ENCODE peak calls at places on chromosomes 6 and 20, in ten cellular contexts. G, O, C, S, Y, I, Z, K, H and F are unnamed samples. For H3K27me3, the result is how much of the 10 kb centered on the place peaks cover.

GRCh38 chr6:138105446-138105845 is 1.8 kb downstream of the PERP start:
- DNase-seq in G (no peak), O (no peak), C (peak), S (peak), Y (no peak), I (no peak), Z (peak), K (peak), H (no peak), F (peak)

GRCh38 chr6:33967966-33968724 is 164.3 kb upstream of the MLN start:
- DNase-seq in G (no peak), O (peak), C (no peak), S (peak), Y (no peak), I (no peak), Z (no peak), K (no peak), H (no peak), F (peak)

GRCh38 chr6:95176322-95176721 is 401.0 kb upstream of the MANEA start:
- DNase-seq in G (no peak), O (no peak), C (no peak), S (no peak), Y (no peak), I (no peak), Z (no peak), K (no peak), H (no peak), F (no peak)

GRCh38 chr20:10501377-10501776 is 66.3 kb downstream of the SLX4IP start:
- DNase-seq in G (no peak), O (no peak), C (no peak), S (no peak), Y (no peak), I (no peak), Z (peak), K (peak), H (no peak), F (no peak)

GRCh38 chr6:85628353-85628752 is 14.3 kb downstream of the SYNCRIP start:
- DNase-seq in G (no peak), O (no peak), C (no peak), S (no peak), Y (no peak), I (no peak), Z (no peak), K (no peak), H (no peak), F (no peak)

GRCh38 chr6:165049362-165049761 is 260.0 kb downstream of the C6orf118 start:
- DNase-seq in G (no peak), O (peak), C (no peak), S (peak), Y (no peak), I (no peak), Z (no peak), K (no peak), H (no peak), F (peak)

GRCh38 chr6:44353336-44353735 is 10.9 kb downstream of the SPATS1 start:
- DNase-seq in G (no peak), O (no peak), C (no peak), S (peak), Y (no peak), I (no peak), Z (no peak), K (peak), H (no peak), F (no peak)

GRCh38 chr6:13572240-13572639 is 2.2 kb upstream of the SIRT5 start:
- DNase-seq in G (no peak), O (no peak), C (no peak), S (no peak), Y (no peak), I (no peak), Z (no peak), K (no peak), H (no peak), F (no peak)

GRCh38 chr6:16345449-16346330 is 107.3 kb downstream of the GMPR start:
- DNase-seq in G (no peak), O (no peak), C (no peak), S (peak), Y (no peak), I (peak), Z (no peak), K (no peak), H (no peak), F (no peak)

GRCh38 chr6:10736721-10737120 is 10.9 kb upstream of the TMEM14B start:
- DNase-seq in G (no peak), O (no peak), C (no peak), S (no peak), Y (no peak), I (no peak), Z (no peak), K (no peak), H (no peak), F (no peak)

GRCh38 chr20:35871311-35871771 is 83.0 kb downstream of the SCAND1 start:
- DNase-seq in G (no peak), O (no peak), C (peak), S (no peak), Y (no peak), I (no peak), Z (peak), K (peak), H (no peak), F (no peak)

GRCh38 chr6:35415065-35415880 is 36.9 kb upstream of the FANCE start:
- DNase-seq in G (peak), O (no peak), C (peak), S (peak), Y (no peak), I (peak), Z (peak), K (peak), H (peak), F (peak)

GRCh38 chr6:86961432-86962200 is 24.3 kb downstream of the HTR1E start:
- DNase-seq in G (no peak), O (no peak), C (no peak), S (no peak), Y (no peak), I (no peak), Z (no peak), K (no peak), H (no peak), F (no peak)

GRCh38 chr6:70673601-70674000 is 5.9 kb downstream of the SMAP1 start:
- DNase-seq in G (no peak), O (no peak), C (no peak), S (peak), Y (no peak), I (no peak), Z (no peak), K (no peak), H (no peak), F (no peak)

GRCh38 chr6:41901882-41902519 is 6.8 kb upstream of the USP49 start:
- DNase-seq in G (no peak), O (no peak), C (peak), S (peak), Y (peak), I (no peak), Z (no peak), K (no peak), H (no peak), F (no peak)

GRCh38 chr6:38720295-38720694 is 5.2 kb downstream of the DNAH8 start:
- DNase-seq in G (no peak), O (peak), C (no peak), S (peak), Y (no peak), I (no peak), Z (no peak), K (no peak), H (no peak), F (no peak)

GRCh38 chr6:41430875-41431274 is 95.5 kb downstream of the NCR2 start:
- DNase-seq in G (peak), O (peak), C (no peak), S (no peak), Y (no peak), I (no peak), Z (no peak), K (no peak), H (no peak), F (no peak)

GRCh38 chr6:40972814-40973213 is 66.2 kb downstream of the UNC5CL start:
- DNase-seq in G (no peak), O (no peak), C (no peak), S (no peak), Y (no peak), I (no peak), Z (no peak), K (no peak), H (no peak), F (no peak)

GRCh38 chr6:110731898-110732297 is 83.4 kb downstream of the CDK19 start:
- DNase-seq in G (no peak), O (no peak), C (no peak), S (no peak), Y (no peak), I (no peak), Z (no peak), K (no peak), H (no peak), F (no peak)

GRCh38 chr6:92352130-92352529 is 1067.2 kb downstream of the EPHA7 start:
- DNase-seq in G (no peak), O (no peak), C (no peak), S (no peak), Y (no peak), I (no peak), Z (no peak), K (no peak), H (no peak), F (no peak)

GRCh38 chr6:56144538-56145324 is 102.6 kb downstream of the COL21A1 start:
- DNase-seq in G (no peak), O (no peak), C (no peak), S (no peak), Y (no peak), I (no peak), Z (no peak), K (no peak), H (no peak), F (no peak)

GRCh38 chr20:35339007-35339406 is 46.8 kb upstream of the FAM83C start:
- DNase-seq in G (no peak), O (no peak), C (no peak), S (no peak), Y (no peak), I (peak), Z (no peak), K (no peak), H (no peak), F (no peak)

GRCh38 chr6:39280247-39280731 is 33.9 kb downstream of the KCNK17 start:
- DNase-seq in G (no peak), O (peak), C (peak), S (no peak), Y (no peak), I (no peak), Z (no peak), K (no peak), H (no peak), F (peak)

GRCh38 chr6:912871-913663 is 220.1 kb upstream of the EXOC2 start:
- DNase-seq in G (no peak), O (peak), C (peak), S (peak), Y (no peak), I (peak), Z (no peak), K (peak), H (no peak), F (no peak)

GRCh38 chr6:145929037-145929633 is 35.0 kb downstream of the SHPRH start:
- DNase-seq in G (no peak), O (peak), C (no peak), S (peak), Y (no peak), I (peak), Z (no peak), K (no peak), H (no peak), F (no peak)

GRCh38 chr6:99013145-99013544 is 65.4 kb upstream of the FBXL4 start:
- DNase-seq in G (no peak), O (no peak), C (no peak), S (peak), Y (no peak), I (peak), Z (no peak), K (no peak), H (no peak), F (no peak)

GRCh38 chr6:121503633-121504032 is 68.2 kb downstream of the GJA1 start:
- DNase-seq in G (no peak), O (no peak), C (no peak), S (no peak), Y (no peak), I (no peak), Z (no peak), K (no peak), H (no peak), F (no peak)

GRCh38 chr20:63297796-63298572 is 5.0 kb downstream of the COL20A1 start:
- DNase-seq in G (no peak), O (no peak), C (no peak), S (no peak), Y (no peak), I (no peak), Z (no peak), K (no peak), H (peak), F (no peak)

GRCh38 chr20:63297371-63297781 is 4.4 kb downstream of the COL20A1 start:
- DNase-seq in G (no peak), O (no peak), C (no peak), S (no peak), Y (no peak), I (no peak), Z (no peak), K (no peak), H (peak), F (no peak)

GRCh38 chr20:63295846-63296245 is 2.9 kb downstream of the COL20A1 start:
- DNase-seq in G (no peak), O (no peak), C (no peak), S (no peak), Y (no peak), I (no peak), Z (no peak), K (no peak), H (peak), F (no peak)

GRCh38 chr20:63295422-63295821 is 2.4 kb downstream of the COL20A1 start:
- DNase-seq in G (no peak), O (no peak), C (no peak), S (no peak), Y (no peak), I (no peak), Z (no peak), K (no peak), H (peak), F (no peak)

DNA sequence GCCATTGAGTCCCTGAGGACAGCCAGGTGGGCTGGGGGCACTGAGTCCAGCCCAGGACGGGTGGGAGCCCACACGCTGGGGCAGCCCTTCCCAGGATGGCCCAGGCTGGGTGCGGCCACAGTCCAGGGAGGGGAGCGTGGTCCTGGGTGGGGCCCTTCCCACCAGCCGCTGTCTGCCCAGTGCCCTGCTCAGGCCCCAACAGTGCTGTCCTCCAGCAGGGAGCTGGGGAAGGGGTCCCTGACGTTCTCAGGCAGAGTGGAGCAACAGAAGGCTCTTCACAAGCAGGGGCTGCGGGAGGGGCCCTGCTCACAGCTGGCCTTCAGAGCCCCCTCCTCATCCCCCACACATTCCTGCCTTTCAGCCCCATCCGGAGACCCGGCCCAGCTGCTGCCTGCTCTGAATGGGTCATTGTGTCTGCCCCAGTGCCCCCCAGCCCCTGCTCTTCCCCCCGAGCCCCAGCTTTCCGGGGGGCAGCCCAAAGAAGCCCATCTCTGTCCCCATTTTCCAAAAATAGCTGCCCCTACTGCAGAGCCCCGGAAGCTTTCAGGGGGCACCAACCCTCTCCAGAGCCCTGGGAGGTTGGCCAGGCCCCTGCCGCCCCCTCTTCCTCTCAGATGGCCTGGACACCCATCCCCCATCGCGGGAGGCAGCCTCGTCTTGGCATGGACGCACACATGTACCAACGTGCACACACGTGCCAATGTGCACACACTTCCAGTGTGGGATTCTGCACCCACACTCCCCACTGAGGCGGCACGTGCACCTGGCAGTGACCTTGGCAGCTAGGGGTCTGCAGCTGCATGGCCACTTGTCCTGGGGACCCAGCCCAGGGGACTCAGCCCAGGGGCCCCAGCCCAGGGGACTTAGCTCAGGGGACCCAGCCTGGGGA is 3.7 kb downstream of the COL20A1 start:
- DNase-seq in G (no peak), O (no peak), C (no peak), S (no peak), Y (no peak), I (no peak), Z (no peak), K (no peak), H (peak), F (no peak)
- H3K27me3 ChIP-seq in G (under half), O (under half), C (under half), S (under half), Y (under half), I (under half), Z (under half), K (under half), H (under half), F (under half)

GRCh38 chr6:147150303-147150702 is 53.9 kb upstream of the STXBP5 start:
- DNase-seq in G (no peak), O (no peak), C (no peak), S (no peak), Y (no peak), I (no peak), Z (no peak), K (no peak), H (no peak), F (no peak)

GRCh38 chr6:147157930-147158329 is 46.3 kb upstream of the STXBP5 start:
- DNase-seq in G (no peak), O (no peak), C (no peak), S (no peak), Y (no peak), I (no peak), Z (no peak), K (no peak), H (no peak), F (no peak)

GRCh38 chr6:147156799-147157382 is 47.3 kb upstream of the STXBP5 start:
- DNase-seq in G (no peak), O (no peak), C (no peak), S (no peak), Y (no peak), I (no peak), Z (no peak), K (no peak), H (no peak), F (no peak)

GRCh38 chr6:147156218-147156617 is 48.0 kb upstream of the STXBP5 start:
- DNase-seq in G (no peak), O (no peak), C (no peak), S (no peak), Y (no peak), I (no peak), Z (no peak), K (no peak), H (no peak), F (no peak)

DNA sequence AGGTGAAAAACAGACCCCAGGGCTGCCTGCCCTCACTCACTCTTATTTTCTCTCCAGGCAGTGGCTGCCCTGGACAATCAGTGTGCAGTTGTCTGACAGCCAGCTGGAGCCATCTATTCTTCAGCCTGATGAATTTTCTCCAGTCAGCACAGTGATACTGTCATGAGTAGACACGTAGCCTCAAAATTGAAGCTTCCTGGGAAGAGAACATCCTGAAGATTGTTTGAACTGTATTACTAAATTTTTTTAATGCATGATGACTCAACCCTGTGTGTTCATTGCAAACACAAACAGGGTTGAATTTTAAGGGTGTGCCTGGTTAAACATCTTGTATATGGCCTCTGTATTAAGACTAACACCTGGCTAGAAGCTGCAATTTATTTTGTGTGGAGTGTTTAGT is 49.8 kb upstream of the STXBP5 start:
- DNase-seq in G (no peak), O (no peak), C (no peak), S (no peak), Y (no peak), I (no peak), Z (no peak), K (peak), H (no peak), F (no peak)
- H3K27ac ChIP-seq in G (no peak), O (no peak), C (no peak), S (no peak), Y (no peak), I (no peak), Z (no peak), K (peak), H (no peak), F (no peak)

DNA sequence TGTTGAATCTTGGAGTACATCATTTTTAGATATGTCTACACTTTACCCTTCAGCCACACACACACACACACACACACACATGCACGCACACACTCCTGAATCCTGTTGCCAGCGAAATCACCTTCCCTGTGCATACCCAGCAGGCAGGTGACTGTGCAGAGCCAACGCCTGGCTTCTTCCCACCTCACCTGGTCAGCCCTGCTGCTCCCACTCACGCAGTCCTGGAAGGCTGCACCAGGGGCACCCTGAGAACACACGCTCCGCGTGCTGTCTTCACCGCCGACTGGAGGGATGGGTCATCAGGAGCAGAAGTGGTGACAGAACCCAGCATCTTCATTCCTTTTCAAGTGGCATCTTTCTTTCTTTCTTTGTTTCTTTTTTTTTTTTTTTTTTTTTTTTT is 94.6 kb downstream of the TBXT start:
- DNase-seq in G (no peak), O (no peak), C (no peak), S (no peak), Y (no peak), I (no peak), Z (no peak), K (no peak), H (no peak), F (no peak)
- H3K27me3 ChIP-seq in G (under half), O (under half), C (under half), S (under half), Y (under half), I (under half), Z (under half), K (under half), H (under half), F (under half)

GRCh38 chr6:21937466-21937865 is 343.9 kb downstream of the SOX4 start:
- DNase-seq in G (no peak), O (no peak), C (no peak), S (peak), Y (no peak), I (no peak), Z (no peak), K (no peak), H (no peak), F (no peak)
- H3K27ac ChIP-seq in G (no peak), O (no peak), C (no peak), S (no peak), Y (no peak), I (no peak), Z (no peak), K (no peak), H (no peak), F (no peak)

DNA sequence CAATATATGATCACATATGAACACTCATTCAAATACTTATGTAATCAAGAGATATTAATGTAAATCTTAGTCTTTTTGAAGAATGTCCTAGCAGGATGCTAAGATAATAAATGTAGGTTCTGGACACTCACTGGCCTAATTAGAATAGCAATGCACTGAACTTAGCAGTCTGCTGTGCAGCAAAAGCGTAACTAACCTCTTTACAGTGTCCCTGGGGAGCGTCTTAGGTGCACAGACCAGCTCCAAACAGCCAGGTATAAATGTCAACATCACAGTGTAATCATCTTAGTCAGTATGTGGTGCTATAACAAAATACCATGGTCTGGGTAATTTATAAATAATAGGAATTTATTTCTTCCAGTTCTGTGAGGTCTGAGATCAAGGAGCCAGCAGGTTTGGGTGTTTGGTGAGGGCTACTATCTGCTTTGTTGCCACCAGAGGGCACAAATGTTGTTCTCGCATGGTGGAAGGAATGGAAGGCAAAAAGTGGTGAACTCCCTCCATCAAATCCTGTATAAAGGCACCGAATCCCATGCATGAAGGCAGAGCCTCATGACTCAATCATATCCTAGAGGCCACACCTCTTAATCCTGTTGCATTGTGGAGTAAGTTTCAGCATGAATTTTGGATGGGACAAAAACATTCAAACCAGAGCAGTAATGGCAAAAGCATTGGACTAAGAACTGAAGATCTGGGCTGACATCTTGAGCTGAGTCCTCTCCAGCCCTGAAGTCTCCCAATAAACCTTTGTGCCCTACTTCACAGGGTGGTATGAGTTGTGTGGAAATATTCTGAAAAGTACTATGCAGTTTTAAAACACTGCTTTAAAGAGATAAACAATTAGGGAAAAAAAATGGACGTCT is 41.8 kb upstream of the FOXO3 start:
- DNase-seq in G (no peak), O (peak), C (peak), S (peak), Y (no peak), I (no peak), Z (no peak), K (no peak), H (no peak), F (no peak)
- H3K27me3 ChIP-seq in G (under half), O (under half), C (under half), S (under half), Y (under half), I (under half), Z (under half), K (under half), H (under half), F (under half)